ENCODE peak calls at places on chromosomes 12 and 14, in ten cellular contexts. G, V, Y, O, B, Z, P, D, X and U are unnamed samples.

GRCh38 chr14:42736408-42736807 is 1129.7 kb downstream of the LRFN5 start:
- DNase-seq in X (no peak), G (no peak), Y (no peak), Z (no peak), B (no peak), P (no peak), D (no peak), O (no peak), V (no peak), U (no peak)

GRCh38 chr12:6310771-6311610 is 509 bp downstream of the PLEKHG6 start:
- DNase-seq in G (no peak), X (no peak), V (no peak), P (no peak), O (no peak), Y (peak; percentile 79), D (peak; percentile 45), B (peak; percentile 40), Z (no peak), U (no peak)

GRCh38 chr12:107448198-107448597 is 237.4 kb upstream of the PWP1 start:
- DNase-seq in B (no peak), P (no peak), D (no peak), O (no peak), Z (peak; percentile 23), G (no peak), Y (no peak), X (no peak), V (no peak), U (no peak)

GRCh38 chr14:68027276-68027675 is 207.7 kb downstream of the RAD51B start:
- DNase-seq in Y (no peak), D (no peak), Z (no peak), X (no peak), B (no peak), O (no peak), V (no peak), P (no peak), G (no peak), U (no peak)

GRCh38 chr14:73743431-73743931 is 29.3 kb upstream of the PNMA1 start:
- DNase-seq in B (no peak), P (no peak), O (peak; percentile 80), D (no peak), X (no peak), Y (peak; percentile 83), G (peak; percentile 58), Z (no peak), V (no peak), U (peak; percentile 56)

GRCh38 chr14:93268406-93268805 is 61.4 kb downstream of the UBR7 start:
- DNase-seq in V (no peak), G (no peak), B (no peak), Z (no peak), X (no peak), D (no peak), P (no peak), O (no peak), Y (no peak), U (no peak)

GRCh38 chr14:92615451-92615850 is 101.9 kb downstream of the RIN3 start:
- DNase-seq in B (no peak), G (no peak), P (no peak), V (no peak), O (no peak), Y (no peak), X (no peak), Z (no peak), D (no peak), U (no peak)

GRCh38 chr14:33934043-33934750 is 16.7 kb downstream of the EGLN3 start:
- DNase-seq in B (no peak), O (peak; percentile 42), D (no peak), X (no peak), P (no peak), V (no peak), Y (no peak), G (no peak), Z (no peak), U (no peak)

GRCh38 chr12:95337176-95337575 is 119.6 kb downstream of the VEZT start:
- DNase-seq in G (no peak), D (peak; percentile 12), X (no peak), Z (peak; percentile 25), O (no peak), P (no peak), B (no peak), Y (no peak), V (no peak), U (no peak)

GRCh38 chr12:4228122-4228580 is 45.4 kb upstream of the CCND2 start:
- DNase-seq in D (no peak), P (no peak), V (no peak), X (no peak), B (no peak), Y (no peak), O (no peak), Z (no peak), G (no peak), U (no peak)

GRCh38 chr12:77116277-77116676 is 50.9 kb upstream of the E2F7 start:
- DNase-seq in V (no peak), D (no peak), O (no peak), B (no peak), Y (no peak), G (no peak), P (no peak), X (no peak), Z (no peak), U (no peak)

GRCh38 chr12:13100610-13100881 is 2.9 kb downstream of the GSG1 start:
- DNase-seq in Y (no peak), G (no peak), V (no peak), Z (no peak), D (no peak), P (no peak), B (no peak), O (no peak), X (no peak), U (no peak)
- H3K4me1 ChIP-seq in Y (peaks cover 17% of the 10 kb centered on the region), G (peaks cover 27% of the 10 kb centered on the region), V (peaks cover 10% of the 10 kb centered on the region), Z (peaks cover 44% of the 10 kb centered on the region), D (peaks cover 45% of the 10 kb centered on the region), P (no peaks in the 10 kb centered on the region), B (peaks cover 41% of the 10 kb centered on the region), O (peaks cover 13% of the 10 kb centered on the region), X (peaks cover 47% of the 10 kb centered on the region), U (peaks cover 54% of the 10 kb centered on the region)

GRCh38 chr12:94305293-94305957 is 154.2 kb downstream of the CEP83 start:
- DNase-seq in G (no peak), D (no peak), Z (no peak), P (no peak), Y (no peak), X (no peak), O (no peak), B (no peak), V (no peak), U (no peak)
- H3K27ac ChIP-seq in G (no peak overlapping the region), D (peak overlapping the region; percentile 76), Z (no peak overlapping the region), P (no peak overlapping the region), Y (no peak overlapping the region), X (no peak overlapping the region), O (no peak overlapping the region), B (no peak overlapping the region), V (peak overlapping the region; percentile 63), U (no peak overlapping the region)

GRCh38 chr12:124422142-124422569 is 127.3 kb downstream of the RFLNA start:
- DNase-seq in X (no peak), Y (peak; percentile 93), D (peak; percentile 91), V (no peak), B (peak; percentile 77), P (no peak), Z (no peak), G (peak; percentile 82), O (peak; percentile 75), U (no peak)

GRCh38 chr12:124420972-124421674 is 126.2 kb downstream of the RFLNA start:
- DNase-seq in G (no peak), B (no peak), Z (no peak), X (no peak), D (no peak), O (peak; percentile 92), P (no peak), Y (no peak), V (no peak), U (peak; percentile 66)

GRCh38 chr12:124424516-124424905 is 129.6 kb downstream of the RFLNA start:
- DNase-seq in Z (no peak), Y (no peak), B (no peak), V (no peak), X (no peak), P (no peak), G (no peak), D (no peak), O (no peak), U (no peak)

GRCh38 chr12:124423683-124424515 is 129.0 kb downstream of the RFLNA start:
- DNase-seq in D (no peak), X (no peak), V (no peak), O (peak; percentile 64), G (no peak), B (no peak), P (no peak), Y (no peak), Z (no peak), U (no peak)

GRCh38 chr12:124422570-124423523 is 128.0 kb downstream of the RFLNA start:
- DNase-seq in B (peak; percentile 92), Y (peak; percentile 99), V (peak; percentile 62), O (peak; percentile 98), G (peak; percentile 94), P (peak; percentile 91), Z (peak; percentile 81), X (no peak), D (peak; percentile 96), U (peak; percentile 95)
- H3K4me1 ChIP-seq in B (peaks cover 56% of the 10 kb centered on the region), Y (peaks cover 18% of the 10 kb centered on the region), V (peaks cover 10% of the 10 kb centered on the region), O (peaks cover 16% of the 10 kb centered on the region), G (peaks cover 16% of the 10 kb centered on the region), P (no peaks in the 10 kb centered on the region), Z (peaks cover 23% of the 10 kb centered on the region), X (peaks cover 32% of the 10 kb centered on the region), D (peaks cover 21% of the 10 kb centered on the region), U (peaks cover 77% of the 10 kb centered on the region)

GRCh38 chr12:15879413-15879812 is 2.8 kb upstream of the STRAP start:
- DNase-seq in V (no peak), Z (no peak), G (no peak), Y (no peak), O (no peak), P (no peak), X (no peak), B (no peak), D (no peak), U (no peak)

GRCh38 chr12:15882055-15882971 is at the start of gene STRAP:
- DNase-seq in Z (peak; percentile 98), X (peak; percentile 81), D (peak; percentile 96), G (peak; percentile 98), O (peak; percentile 98), P (peak; percentile 95), Y (peak; percentile 98), B (peak; percentile 98), V (peak; percentile 89), U (peak; percentile 96)

GRCh38 chr12:15883536-15883935 is 1.3 kb downstream of the STRAP start:
- DNase-seq in V (no peak), B (no peak), X (no peak), Z (no peak), P (no peak), Y (no peak), O (no peak), D (no peak), G (no peak), U (no peak)

GRCh38 chr12:15875863-15876262 is 6.3 kb upstream of the STRAP start:
- DNase-seq in O (no peak), V (no peak), X (no peak), D (no peak), P (no peak), Y (no peak), B (no peak), Z (no peak), G (peak; percentile 54), U (no peak)

DNA sequence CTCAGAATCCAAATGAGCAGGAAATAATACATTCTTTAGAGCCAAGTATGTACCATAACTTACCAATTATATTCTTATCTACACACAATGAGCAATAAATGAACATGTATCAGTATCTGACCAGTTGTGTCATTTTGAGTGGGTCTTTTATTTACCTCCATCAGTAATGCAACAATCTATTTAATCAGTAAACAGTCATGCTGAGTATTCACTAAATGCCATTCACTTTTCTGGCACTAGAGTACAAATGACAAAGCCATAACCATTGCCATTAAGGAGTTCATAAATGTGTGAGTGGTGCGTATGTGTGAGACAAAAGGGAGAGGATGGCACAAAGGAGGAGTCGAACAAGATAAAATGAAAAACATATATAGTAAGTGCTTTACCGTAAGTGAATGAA is 1.5 kb upstream of the STRAP start:
- DNase-seq in X (no peak), P (no peak), O (no peak), Z (no peak), Y (no peak), D (no peak), G (no peak), V (no peak), B (no peak), U (no peak)
- H3K27ac ChIP-seq in X (no peak overlapping the region), P (no peak overlapping the region), O (no peak overlapping the region), Z (no peak overlapping the region), Y (no peak overlapping the region), D (no peak overlapping the region), G (no peak overlapping the region), V (peak overlapping the region; percentile 97), B (no peak overlapping the region), U (no peak overlapping the region)